ENCODE peak calls at places on chromosome X, in ten cellular contexts. K is heart right ventricle, M is BE2C, I is stomach, Q is GM23248, X is body of pancreas, T is iPS DF 6.9, V is MM.1S, Y is lower lobe of right lung, Z is esophagus squamous epithelium. R is an unnamed sample.

GRCh38 chrX:10524578-10524977 is 95.8 kb downstream of the MID1 start:
- DNase-seq in X (no peak), T (no peak), V (no peak), I (no peak), Y (no peak), K (no peak), Z (no peak), M (no peak), Q (no peak), R (no peak)

GRCh38 chrX:115268421-115268820 is 21.1 kb upstream of the LUZP4 start:
- DNase-seq in Y (no peak), V (no peak), Q (peak; percentile 7), I (no peak), Z (no peak), T (no peak), K (no peak), X (no peak), M (peak; percentile 7), R (peak; percentile 45)

GRCh38 chrX:134365923-134366322 is 94.0 kb upstream of the HPRT1 start:
- DNase-seq in K (no peak), Q (no peak), X (no peak), Z (no peak), I (no peak), Y (no peak), V (no peak), M (no peak), T (no peak), R (peak; percentile 22)

GRCh38 chrX:132404266-132404665 is 84.6 kb downstream of the MBNL3 start:
- DNase-seq in I (no peak), Z (no peak), Q (no peak), X (no peak), V (no peak), K (no peak), Y (no peak), T (no peak), M (no peak), R (no peak)

GRCh38 chrX:67544871-67545771 is 1.3 kb downstream of the AR start:
- DNase-seq in X (peak; percentile 6), V (no peak), Z (no peak), T (no peak), I (no peak), Y (peak; percentile 34), Q (peak; percentile 63), M (no peak), K (no peak), R (peak; percentile 69)

GRCh38 chrX:130304587-130305368 is 34.9 kb upstream of the SLC25A14 start:
- DNase-seq in X (no peak), T (no peak), I (peak; percentile 35), Y (no peak), Z (no peak), Q (no peak), M (no peak), K (no peak), V (no peak), R (no peak)

GRCh38 chrX:141405486-141405877 is 163.2 kb upstream of the SPANXC start:
- DNase-seq in V (no peak), T (no peak), Q (peak; percentile 22), M (no peak), Z (no peak), Y (no peak), K (no peak), X (no peak), I (no peak), R (no peak)

GRCh38 chrX:38232287-38232686 is 11.6 kb upstream of the SRPX start:
- DNase-seq in K (no peak), V (no peak), Z (no peak), Y (no peak), X (no peak), M (no peak), T (no peak), Q (peak; percentile 69), I (no peak), R (no peak)

GRCh38 chrX:18668059-18668458 is 3.8 kb downstream of the RS1 start:
- DNase-seq in V (no peak), Y (no peak), K (no peak), M (no peak), T (no peak), Z (no peak), Q (no peak), I (no peak), X (no peak), R (no peak)

GRCh38 chrX:54358424-54359211 is 772 bp upstream of the WNK3 start:
- DNase-seq in Y (peak; percentile 51), K (peak; percentile 33), T (peak; percentile 54), M (peak; percentile 31), X (peak; percentile 52), Z (no peak), I (no peak), V (no peak), Q (peak; percentile 35), R (peak; percentile 88)

GRCh38 chrX:133921764-133922389 is 63.5 kb downstream of the GPC3 start:
- DNase-seq in K (peak; percentile 3), M (peak; percentile 71), T (peak; percentile 22), Z (no peak), X (peak; percentile 79), Y (peak; percentile 43), V (peak; percentile 37), Q (peak; percentile 26), I (peak; percentile 72), R (peak; percentile 90)

GRCh38 chrX:48961585-48962091 is 4.2 kb upstream of the OTUD5 start:
- DNase-seq in X (no peak), I (no peak), V (no peak), T (no peak), Q (no peak), Y (no peak), K (no peak), M (peak; percentile 67), Z (no peak), R (no peak)

DNA sequence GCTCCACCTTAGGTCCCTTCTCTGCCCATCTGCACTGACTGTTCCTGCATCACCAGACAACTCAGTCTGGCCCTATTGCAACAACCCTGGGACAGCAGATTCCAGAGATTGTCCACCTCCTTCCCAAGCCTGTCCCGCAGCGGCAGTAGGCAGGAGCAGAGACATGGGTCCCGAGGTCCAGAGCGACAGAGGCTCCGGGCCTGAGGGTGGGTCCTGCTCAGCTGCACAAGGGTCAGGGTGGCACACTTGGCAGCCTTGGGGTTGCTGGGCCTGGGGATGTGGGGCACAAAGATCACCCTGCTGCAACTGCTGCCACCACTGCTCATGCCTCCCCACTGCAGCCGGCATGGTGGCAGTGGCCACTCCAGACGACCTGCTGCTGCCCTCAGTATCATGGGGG is 674.5 kb downstream of the SH3BGRL start:
- DNase-seq in Y (no peak), Z (no peak), K (no peak), T (no peak), I (no peak), Q (no peak), V (no peak), X (no peak), M (no peak), R (no peak)
- H3K9me3 ChIP-seq in Y (no peaks in the 10 kb centered on the region), Z (peaks cover 4% of the 10 kb centered on the region), K (peaks cover 27% of the 10 kb centered on the region), T (peaks cover 2% of the 10 kb centered on the region), I (peaks cover 39% of the 10 kb centered on the region), Q (no peaks in the 10 kb centered on the region), V (no peaks in the 10 kb centered on the region), X (no peaks in the 10 kb centered on the region), M (no peaks in the 10 kb centered on the region), R (no peaks in the 10 kb centered on the region)

DNA sequence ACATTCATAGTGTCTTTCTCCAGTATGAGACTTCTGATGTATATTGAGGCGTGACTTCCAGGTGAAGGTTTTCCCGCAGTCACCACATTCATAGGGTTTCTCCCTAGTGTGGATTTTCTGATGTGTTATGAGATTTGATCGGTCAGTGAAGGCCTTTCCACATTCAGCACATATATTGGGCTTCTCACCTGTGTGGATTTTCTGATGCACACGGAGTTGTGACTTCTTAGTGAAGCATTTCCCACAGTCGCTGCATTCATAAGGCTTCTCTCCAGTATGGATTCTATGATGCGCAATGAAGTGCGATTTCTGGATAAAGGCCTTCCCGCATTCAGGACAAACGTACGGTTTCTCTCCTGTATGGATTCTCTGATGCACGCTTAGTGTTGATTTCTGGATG is 35.4 kb downstream of the ZNF41 start:
- DNase-seq in X (no peak), M (no peak), V (no peak), T (no peak), Z (no peak), K (no peak), I (no peak), Y (no peak), Q (no peak), R (no peak)
- H3K9me3 ChIP-seq in X (no peaks in the 10 kb centered on the region), M (no peaks in the 10 kb centered on the region), V (no peaks in the 10 kb centered on the region), T (peaks cover 2% of the 10 kb centered on the region), Z (peaks cover 53% of the 10 kb centered on the region), K (peaks cover 93% of the 10 kb centered on the region), I (peaks cover 76% of the 10 kb centered on the region), Y (peaks cover 8% of the 10 kb centered on the region), Q (no peaks in the 10 kb centered on the region), R (peaks cover 26% of the 10 kb centered on the region)

GRCh38 chrX:145856181-145856580 is 38.6 kb downstream of the SLITRK2 start:
- DNase-seq in V (no peak), Y (no peak), Q (no peak), K (no peak), Z (no peak), M (no peak), T (no peak), I (no peak), X (no peak), R (no peak)
- H3K9me3 ChIP-seq in V (no peaks in the 10 kb centered on the region), Y (no peaks in the 10 kb centered on the region), Q (no peaks in the 10 kb centered on the region), K (no peaks in the 10 kb centered on the region), Z (no peaks in the 10 kb centered on the region), M (no peaks in the 10 kb centered on the region), T (no peaks in the 10 kb centered on the region), I (no peaks in the 10 kb centered on the region), X (no peaks in the 10 kb centered on the region), R (no peaks in the 10 kb centered on the region)

GRCh38 chrX:56031409-56031808 is 200.7 kb upstream of the KLF8 start:
- DNase-seq in M (no peak), X (no peak), K (no peak), I (no peak), Q (no peak), V (no peak), Z (no peak), Y (no peak), T (no peak), R (no peak)

GRCh38 chrX:56029188-56029587 is 203.0 kb upstream of the KLF8 start:
- DNase-seq in M (no peak), K (no peak), I (no peak), Z (no peak), T (no peak), Y (no peak), V (no peak), Q (no peak), X (no peak), R (no peak)

GRCh38 chrX:56025872-56026571 is 206.1 kb upstream of the KLF8 start:
- DNase-seq in K (no peak), M (no peak), I (no peak), X (no peak), Z (no peak), Q (no peak), Y (no peak), V (no peak), T (no peak), R (no peak)

GRCh38 chrX:56026816-56027215 is 205.3 kb upstream of the KLF8 start:
- DNase-seq in I (no peak), Z (no peak), Q (no peak), T (no peak), X (no peak), Y (no peak), M (no peak), V (no peak), K (no peak), R (no peak)

DNA sequence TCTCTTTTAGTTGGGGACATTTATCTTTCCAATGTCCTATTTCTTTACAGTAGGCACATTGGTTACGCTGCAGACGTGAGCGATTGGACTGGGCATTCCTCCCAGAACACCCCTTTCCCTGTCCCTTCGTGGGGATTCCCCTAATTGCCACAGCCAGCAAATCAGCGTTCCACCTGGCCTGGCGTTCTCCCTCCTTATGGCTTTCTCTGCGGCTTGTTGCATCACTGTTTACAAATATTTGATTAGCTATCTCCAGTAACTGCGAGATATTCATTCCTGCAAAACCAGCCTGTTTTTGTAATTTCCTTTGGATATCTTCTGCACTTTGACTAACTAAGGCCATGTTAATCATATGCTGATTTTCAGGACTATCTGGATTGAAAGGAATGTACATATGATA is 202.5 kb upstream of the KLF8 start:
- DNase-seq in Y (no peak), X (no peak), Q (no peak), M (no peak), T (no peak), K (no peak), Z (no peak), I (no peak), V (no peak), R (no peak)
- H3K9me3 ChIP-seq in Y (no peaks in the 10 kb centered on the region), X (no peaks in the 10 kb centered on the region), Q (no peaks in the 10 kb centered on the region), M (no peaks in the 10 kb centered on the region), T (no peaks in the 10 kb centered on the region), K (no peaks in the 10 kb centered on the region), Z (no peaks in the 10 kb centered on the region), I (no peaks in the 10 kb centered on the region), V (no peaks in the 10 kb centered on the region), R (no peaks in the 10 kb centered on the region)

R was measured in HAP-1.